ENCODE peak calls at places on chromosomes 2 and 18, in nine cellular contexts. J is transverse colon; D is lower lobe of right lung; U is endodermal cell; Y is keratinocyte; A is GM23338; E is fibroblast of lung; W is CD8-positive, alpha-beta memory T cell; X is adrenal gland. K is an unnamed sample. For H3K4me1, the result is how much of the 10 kb centered on the place peaks cover.

GRCh38 chr2:105989070-105989469 is 205.0 kb downstream of the UXS1 start:
- DNase-seq in J (no peak), D (no peak), U (no peak), Y (no peak), A (no peak), E (no peak), W (no peak), X (no peak), K (no peak)

GRCh38 chr18:11502368-11502767 is 107.0 kb upstream of the SLC35G4 start:
- DNase-seq in J (no peak), D (no peak), U (no peak), Y (no peak), A (no peak), E (peak), W (no peak), X (no peak), K (no peak)

GRCh38 chr18:61655630-61656029 is 237.2 kb downstream of the RNF152 start:
- DNase-seq in J (no peak), D (no peak), U (no peak), Y (no peak), A (no peak), E (no peak), W (no peak), X (no peak), K (no peak)

GRCh38 chr2:175605989-175606841 is 395.9 kb downstream of the LNPK start:
- DNase-seq in J (no peak), D (no peak), U (peak), Y (no peak), A (peak), E (no peak), W (no peak), X (no peak), K (no peak)

GRCh38 chr18:35672897-35673296 is 91.4 kb downstream of the GALNT1 start:
- DNase-seq in J (peak), D (no peak), U (no peak), Y (no peak), A (no peak), E (peak), W (no peak), X (no peak), K (no peak)

GRCh38 chr2:120854766-120855530 is 119.3 kb downstream of the GLI2 start:
- DNase-seq in J (no peak), D (peak), U (peak), Y (no peak), A (no peak), E (no peak), W (no peak), X (no peak), K (peak)

GRCh38 chr2:110106642-110107041 is 9.0 kb downstream of the MALL start:
- DNase-seq in J (no peak), D (peak), U (peak), Y (no peak), A (no peak), E (peak), W (no peak), X (no peak), K (no peak)

GRCh38 chr2:224395646-224396390 is 6.1 kb downstream of the FAM124B start:
- DNase-seq in J (no peak), D (no peak), U (no peak), Y (no peak), A (no peak), E (no peak), W (no peak), X (no peak), K (no peak)

GRCh38 chr2:72112421-72112820 is 35.2 kb downstream of the CYP26B1 start:
- DNase-seq in J (no peak), D (no peak), U (no peak), Y (no peak), A (no peak), E (peak), W (no peak), X (no peak), K (no peak)

GRCh38 chr2:124193706-124194105 is 168.6 kb downstream of the CNTNAP5 start:
- DNase-seq in J (no peak), D (no peak), U (no peak), Y (no peak), A (no peak), E (no peak), W (no peak), X (no peak), K (no peak)

GRCh38 chr2:20613342-20613916 is 37.5 kb downstream of the HS1BP3 start:
- DNase-seq in J (no peak), D (peak), U (peak), Y (no peak), A (no peak), E (no peak), W (no peak), X (no peak), K (no peak)

GRCh38 chr2:100921685-100922161 is 80.4 kb upstream of the RPL31 start:
- DNase-seq in J (no peak), D (no peak), U (no peak), Y (no peak), A (no peak), E (peak), W (no peak), X (no peak), K (no peak)

GRCh38 chr2:12701786-12702660 is 14.7 kb upstream of the TRIB2 start:
- DNase-seq in J (no peak), D (no peak), U (no peak), Y (peak), A (no peak), E (peak), W (no peak), X (no peak), K (no peak)

GRCh38 chr2:121748202-121748601 is 7.2 kb upstream of the TSN start:
- DNase-seq in J (no peak), D (no peak), U (peak), Y (no peak), A (peak), E (peak), W (no peak), X (no peak), K (no peak)

GRCh38 chr2:70381235-70381634 is 79.4 kb upstream of the FAM136A start:
- DNase-seq in J (no peak), D (no peak), U (no peak), Y (no peak), A (no peak), E (peak), W (no peak), X (no peak), K (no peak)

GRCh38 chr2:24315669-24316068 is 44.7 kb downstream of the ITSN2 start:
- DNase-seq in J (no peak), D (no peak), U (peak), Y (no peak), A (no peak), E (no peak), W (no peak), X (no peak), K (no peak)

GRCh38 chr2:130911996-130912395 is 75.3 kb downstream of the ARHGEF4 start:
- DNase-seq in J (no peak), D (no peak), U (no peak), Y (no peak), A (no peak), E (no peak), W (no peak), X (no peak), K (no peak)

GRCh38 chr2:130908832-130909231 is 72.1 kb downstream of the ARHGEF4 start:
- DNase-seq in J (no peak), D (no peak), U (no peak), Y (no peak), A (no peak), E (no peak), W (no peak), X (no peak), K (no peak)

GRCh38 chr2:130911482-130911881 is 74.8 kb downstream of the ARHGEF4 start:
- DNase-seq in J (no peak), D (no peak), U (no peak), Y (no peak), A (no peak), E (no peak), W (no peak), X (no peak), K (no peak)

GRCh38 chr2:130912471-130912870 is 75.8 kb downstream of the ARHGEF4 start:
- DNase-seq in J (no peak), D (no peak), U (no peak), Y (no peak), A (no peak), E (no peak), W (no peak), X (no peak), K (no peak)

GRCh38 chr2:130910931-130911330 is 74.2 kb downstream of the ARHGEF4 start:
- DNase-seq in J (no peak), D (no peak), U (no peak), Y (no peak), A (no peak), E (no peak), W (no peak), X (no peak), K (no peak)
- H3K27ac ChIP-seq in J (no peak), D (no peak), U (no peak), Y (peak), A (no peak), E (no peak), W (no peak), X (no peak), K (no peak)

DNA sequence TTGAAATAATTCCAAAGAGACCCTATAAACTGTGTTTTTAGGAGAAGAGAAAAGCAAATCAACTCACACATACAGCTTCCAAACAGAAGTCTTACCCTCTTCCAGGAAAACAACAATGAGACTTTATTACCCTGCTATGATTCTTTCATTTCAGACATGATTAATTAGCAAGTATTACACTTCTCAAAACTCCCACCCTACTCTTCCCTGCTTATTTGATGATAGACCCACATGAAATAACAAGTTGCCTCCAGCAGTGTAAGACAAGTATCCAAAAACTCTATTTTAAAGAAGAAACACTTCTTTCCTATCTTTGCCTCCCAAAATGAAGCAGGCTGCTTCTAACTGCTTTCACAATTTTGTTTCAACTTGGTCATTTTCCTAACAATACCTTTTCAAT is 4.1 kb downstream of the FIGN start:
- DNase-seq in J (no peak), D (no peak), U (no peak), Y (no peak), A (no peak), E (peak), W (no peak), X (no peak), K (no peak)
- H3K4me3 ChIP-seq in J (no peak), D (no peak), U (no peak), Y (no peak), A (no peak), E (peak), W (no peak), X (no peak), K (peak)

GRCh38 chr2:144504191-144504590 is 15.7 kb downstream of the ZEB2 start:
- DNase-seq in J (no peak), D (no peak), U (peak), Y (no peak), A (peak), E (no peak), W (no peak), X (no peak), K (no peak)

GRCh38 chr2:144503221-144503620 is 16.7 kb downstream of the ZEB2 start:
- DNase-seq in J (no peak), D (no peak), U (no peak), Y (no peak), A (no peak), E (no peak), W (no peak), X (no peak), K (no peak)

GRCh38 chr2:144508162-144508765 is 11.7 kb downstream of the ZEB2 start:
- DNase-seq in J (no peak), D (no peak), U (no peak), Y (no peak), A (no peak), E (no peak), W (peak), X (no peak), K (no peak)

GRCh38 chr2:144507441-144508161 is 12.3 kb downstream of the ZEB2 start:
- DNase-seq in J (no peak), D (no peak), U (no peak), Y (no peak), A (no peak), E (no peak), W (no peak), X (no peak), K (no peak)

GRCh38 chr2:144505245-144505801 is 14.6 kb downstream of the ZEB2 start:
- DNase-seq in J (no peak), D (no peak), U (peak), Y (no peak), A (no peak), E (peak), W (peak), X (no peak), K (no peak)
- H3K4me1 ChIP-seq in J (under half), D (half or more), U (under half), Y (under half), A (under half), E (under half), W (under half), X (half or more), K (half or more)

DNA sequence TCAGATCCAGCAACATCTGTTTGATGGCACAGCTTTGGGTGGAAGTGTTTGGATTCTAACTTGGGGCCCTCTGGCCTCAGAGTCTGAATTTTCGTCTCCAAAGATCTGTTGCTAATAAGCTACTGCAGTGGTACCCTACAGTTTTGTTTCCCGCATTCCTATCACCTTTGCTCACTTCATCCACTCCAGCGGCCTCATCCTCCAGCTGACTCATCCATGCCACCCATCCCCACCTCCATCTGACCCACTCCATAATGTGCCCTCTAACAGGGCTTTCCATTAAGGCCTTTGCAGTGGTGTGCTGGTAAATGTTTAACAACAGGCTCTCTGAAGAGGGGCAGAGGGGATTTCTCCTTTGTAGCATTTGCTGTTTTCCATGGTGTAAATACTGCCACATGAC is 225.5 kb downstream of the TGIF1 start:
- DNase-seq in J (no peak), D (no peak), U (peak), Y (no peak), A (no peak), E (peak), W (no peak), X (no peak), K (no peak)
- H3K27ac ChIP-seq in J (no peak), D (no peak), U (no peak), Y (no peak), A (no peak), E (no peak), W (no peak), X (no peak), K (no peak)

GRCh38 chr2:28233070-28233718 is 159.5 kb upstream of the FOSL2 start:
- DNase-seq in J (no peak), D (no peak), U (no peak), Y (no peak), A (no peak), E (peak), W (no peak), X (no peak), K (no peak)
- H3K4me3 ChIP-seq in J (no peak), D (no peak), U (no peak), Y (no peak), A (no peak), E (no peak), W (no peak), X (no peak), K (no peak)

GRCh38 chr18:48913723-48914122 is 37.0 kb downstream of the SMAD7 start:
- DNase-seq in J (no peak), D (no peak), U (peak), Y (no peak), A (no peak), E (no peak), W (no peak), X (no peak), K (peak)

GRCh38 chr18:48915621-48916425 is 34.9 kb downstream of the SMAD7 start:
- DNase-seq in J (no peak), D (no peak), U (peak), Y (no peak), A (no peak), E (peak), W (no peak), X (no peak), K (peak)

GRCh38 chr18:48910972-48911545 is 39.7 kb downstream of the SMAD7 start:
- DNase-seq in J (no peak), D (no peak), U (peak), Y (no peak), A (no peak), E (no peak), W (no peak), X (no peak), K (no peak)

GRCh38 chr18:48914581-48915251 is 36.0 kb downstream of the SMAD7 start:
- DNase-seq in J (no peak), D (no peak), U (peak), Y (no peak), A (no peak), E (no peak), W (no peak), X (no peak), K (no peak)

GRCh38 chr18:48913201-48913600 is 37.6 kb downstream of the SMAD7 start:
- DNase-seq in J (no peak), D (no peak), U (peak), Y (no peak), A (no peak), E (no peak), W (peak), X (no peak), K (no peak)
- H3K4me1 ChIP-seq in J (under half), D (under half), U (under half), Y (under half), A (under half), E (under half), W (under half), X (under half), K (under half)

GRCh38 chr18:22176282-22176621 is 6.9 kb downstream of the GATA6 start:
- DNase-seq in J (no peak), D (no peak), U (no peak), Y (no peak), A (no peak), E (no peak), W (no peak), X (no peak), K (no peak)
- H3K27ac ChIP-seq in J (peak), D (peak), U (no peak), Y (no peak), A (no peak), E (no peak), W (no peak), X (peak), K (peak)